ENCODE peak calls at places on chromosomes 16 and 17, in six cellular contexts. B, D, P, K, I and W are unnamed samples. For H3K79me2, the result is how much of the 10 kb centered on the place peaks cover.

GRCh38 chr17:83080641-83081560 is 1.5 kb downstream of the METRNL start:
- DNase-seq in I (no peak), K (peak), B (no peak), P (no peak), D (peak), W (no peak)

GRCh38 chr17:81164464-81165245 is 652 bp upstream of the PVALEF start:
- DNase-seq in D (no peak), B (no peak), I (no peak), K (no peak), P (no peak), W (no peak)

GRCh38 chr17:32519769-32520701 is 33.2 kb downstream of the CDK5R1 start:
- DNase-seq in D (peak), B (no peak), I (peak), K (peak), P (no peak), W (no peak)

GRCh38 chr16:47568355-47568754 is 107.2 kb downstream of the PHKB start:
- DNase-seq in D (no peak), I (no peak), K (no peak), B (no peak), P (no peak), W (no peak)

GRCh38 chr17:8563981-8564602 is 66.4 kb downstream of the MYH10 start:
- DNase-seq in I (no peak), K (no peak), D (no peak), P (no peak), B (no peak), W (no peak)

GRCh38 chr17:49315974-49316570 is 46.0 kb downstream of the ZNF652 start:
- DNase-seq in D (no peak), K (no peak), B (no peak), I (no peak), P (no peak), W (no peak)

GRCh38 chr16:82641336-82641984 is 14.7 kb downstream of the CDH13 start:
- DNase-seq in K (peak), B (no peak), P (no peak), D (no peak), I (no peak), W (no peak)

GRCh38 chr16:82748026-82748425 is 121.3 kb downstream of the CDH13 start:
- DNase-seq in K (peak), B (no peak), D (no peak), P (no peak), I (no peak), W (no peak)

GRCh38 chr17:30961213-30962188 is 9.3 kb upstream of the RNF135 start:
- DNase-seq in K (no peak), I (no peak), B (no peak), D (no peak), P (no peak), W (no peak)

GRCh38 chr17:50070908-50071680 is 15.2 kb downstream of the ITGA3 start:
- DNase-seq in D (no peak), K (no peak), I (no peak), B (no peak), P (no peak), W (no peak)

GRCh38 chr17:29526322-29526721 is 40.5 kb downstream of the ABHD15 start:
- DNase-seq in D (no peak), K (no peak), P (peak), I (peak), B (no peak), W (no peak)

GRCh38 chr17:4536742-4537411 is 18.3 kb downstream of the MYBBP1A start:
- DNase-seq in K (peak), D (no peak), P (no peak), I (peak), B (no peak), W (no peak)

GRCh38 chr17:74920679-74921044 is 2.4 kb downstream of the USH1G start:
- DNase-seq in K (peak), B (no peak), D (peak), I (no peak), P (no peak), W (no peak)

GRCh38 chr17:27430882-27431491 is 25.3 kb upstream of the KSR1 start:
- DNase-seq in K (no peak), D (peak), P (no peak), B (peak), I (peak), W (no peak)

GRCh38 chr16:58492066-58492465 is 7.9 kb upstream of the NDRG4 start:
- DNase-seq in P (no peak), K (peak), I (no peak), B (no peak), D (no peak), W (no peak)

GRCh38 chr17:1577186-1577585 is 14.6 kb upstream of the PITPNA start:
- DNase-seq in I (peak), K (peak), B (no peak), D (peak), P (no peak), W (no peak)

GRCh38 chr16:24580665-24581064 is 41.3 kb downstream of the RBBP6 start:
- DNase-seq in K (peak), P (no peak), I (no peak), B (no peak), D (peak), W (no peak)

GRCh38 chr17:77914440-77915254 is 43.9 kb upstream of the TNRC6C start:
- DNase-seq in K (no peak), I (no peak), B (no peak), P (no peak), D (peak), W (no peak)

GRCh38 chr17:21495281-21495680 is 119.1 kb downstream of the KCNJ12 start:
- DNase-seq in B (no peak), P (no peak), K (no peak), D (no peak), I (no peak), W (no peak)

GRCh38 chr16:27284865-27285675 is 16.5 kb upstream of the NSMCE1 start:
- DNase-seq in I (no peak), P (no peak), D (no peak), B (peak), K (no peak), W (no peak)

GRCh38 chr17:40551091-40551873 is 14.0 kb downstream of the CCR7 start:
- DNase-seq in D (peak), I (no peak), K (peak), P (peak), B (no peak), W (no peak)

GRCh38 chr17:17781591-17782424 is 55.0 kb downstream of the SREBF1 start:
- DNase-seq in B (peak), P (no peak), K (no peak), D (peak), I (peak), W (no peak)

GRCh38 chr17:45227101-45227591 is 5.5 kb downstream of the FMNL1 start:
- DNase-seq in P (no peak), K (peak), I (no peak), D (peak), B (no peak), W (no peak)

GRCh38 chr17:45226620-45227019 is 4.9 kb downstream of the FMNL1 start:
- DNase-seq in D (no peak), I (no peak), K (peak), P (no peak), B (no peak), W (no peak)

GRCh38 chr17:45224671-45225050 is 3.0 kb downstream of the FMNL1 start:
- DNase-seq in D (no peak), K (peak), P (no peak), I (no peak), B (no peak), W (no peak)

GRCh38 chr17:45225051-45225700 is 3.5 kb downstream of the FMNL1 start:
- DNase-seq in P (no peak), B (no peak), K (peak), D (no peak), I (no peak), W (no peak)

GRCh38 chr17:45225964-45226530 is 4.4 kb downstream of the FMNL1 start:
- DNase-seq in P (no peak), D (no peak), B (no peak), I (no peak), K (peak), W (no peak)
- H3K79me2 ChIP-seq in P (under half), D (under half), B (under half), I (under half), K (under half), W (under half)

DNA sequence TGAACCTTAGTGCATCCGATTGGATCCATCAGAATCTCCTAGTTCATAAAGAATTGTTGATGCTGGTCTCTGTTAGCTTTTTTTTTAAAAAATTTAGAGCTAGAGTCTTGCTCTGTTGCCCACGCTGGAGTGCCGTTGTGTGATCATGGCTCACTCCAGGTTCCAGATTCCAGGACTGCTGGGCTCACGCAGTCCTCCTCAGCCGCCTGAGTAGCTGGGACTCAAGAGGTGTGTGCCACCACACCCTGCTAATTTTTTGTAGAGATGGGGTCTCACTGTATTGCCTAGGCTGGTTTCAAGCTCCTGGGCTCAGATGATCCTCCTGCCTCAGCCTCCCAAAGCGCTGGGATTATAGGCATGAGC is 8.0 kb downstream of the TCF25 start:
- DNase-seq in K (no peak), I (no peak), P (no peak), B (no peak), D (no peak), W (no peak)
- H3K79me2 ChIP-seq in K (half or more), I (under half), P (half or more), B (under half), D (half or more), W (half or more)

GRCh38 chr17:42107124-42107523 is 5.4 kb downstream of the DHX58 start:
- DNase-seq in D (no peak), K (no peak), I (no peak), P (no peak), B (no peak), W (no peak)

GRCh38 chr17:42103221-42103954 is 5.1 kb upstream of the ZNF385C start:
- DNase-seq in K (no peak), P (no peak), D (no peak), B (no peak), I (no peak), W (no peak)

GRCh38 chr17:42104264-42104663 is 6.0 kb upstream of the ZNF385C start:
- DNase-seq in I (no peak), K (no peak), B (no peak), P (no peak), D (no peak), W (no peak)

GRCh38 chr17:42107597-42108576 is 4.6 kb downstream of the DHX58 start:
- DNase-seq in I (peak), D (peak), P (no peak), B (peak), K (peak), W (peak)

GRCh38 chr17:42106009-42106408 is 6.5 kb downstream of the DHX58 start:
- DNase-seq in D (no peak), I (no peak), P (no peak), K (no peak), B (no peak), W (no peak)
- H3K79me2 ChIP-seq in D (under half), I (under half), P (under half), K (under half), B (under half), W (under half)

DNA sequence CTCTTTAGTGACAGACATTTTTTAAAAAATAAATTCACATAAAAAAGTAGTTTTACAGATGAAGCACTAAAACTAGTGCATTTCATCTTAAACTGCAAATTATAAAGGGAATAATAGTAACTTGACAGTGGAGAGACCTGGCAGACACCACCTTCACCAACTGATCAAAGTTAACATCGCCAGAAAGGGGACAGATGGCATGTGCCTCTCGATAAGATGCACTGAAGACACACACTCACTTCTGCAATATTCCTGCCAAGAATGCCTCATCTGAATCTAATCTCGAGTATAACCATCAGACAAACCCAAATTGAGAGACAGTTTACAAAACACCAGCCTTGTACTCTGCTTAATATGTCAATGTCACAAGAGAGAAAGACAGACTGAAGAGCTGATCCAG is 6.8 kb downstream of the DEXI start:
- DNase-seq in D (no peak), I (no peak), B (no peak), P (no peak), K (no peak), W (no peak)
- H3K79me2 ChIP-seq in D (half or more), I (under half), B (under half), P (under half), K (half or more), W (half or more)

DNA sequence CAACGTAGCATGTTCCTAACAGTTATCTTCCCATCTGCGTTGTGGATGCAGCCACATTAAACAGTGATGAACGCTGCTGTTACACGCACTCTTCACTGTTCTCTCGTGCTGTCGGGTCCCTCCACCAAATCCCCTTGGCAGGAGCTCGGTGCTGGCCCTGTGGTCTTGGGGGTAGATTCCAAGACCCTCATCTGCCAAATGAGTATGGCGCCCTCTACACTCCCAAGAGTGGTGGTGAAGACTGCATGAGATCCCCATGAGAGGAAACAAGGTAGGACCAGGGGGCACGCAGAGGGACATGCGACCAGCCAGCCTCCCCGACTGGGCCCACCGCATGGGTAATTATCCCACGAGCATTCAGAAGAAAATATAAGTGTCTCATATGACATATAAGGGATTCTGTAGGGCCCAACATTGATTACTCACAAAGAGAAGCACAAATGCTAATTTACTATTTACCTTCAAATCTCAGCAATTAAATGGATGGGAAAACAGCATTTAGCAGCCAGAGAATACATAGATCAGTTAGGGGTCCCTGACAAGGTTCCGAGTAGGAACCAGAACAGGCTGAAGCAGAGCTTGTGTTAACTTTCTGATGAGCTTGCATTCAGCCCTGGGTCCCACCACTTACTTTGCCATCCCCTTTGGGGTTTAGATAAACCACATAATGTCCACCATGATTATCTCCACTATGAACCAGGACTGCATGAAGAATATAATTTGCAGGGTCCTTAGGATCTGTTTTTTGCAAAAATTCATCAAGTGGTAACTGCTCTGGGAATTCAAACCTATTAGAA is 23.8 kb downstream of the LITAFD start:
- DNase-seq in B (no peak), I (peak), K (no peak), D (no peak), P (no peak), W (no peak)
- H3K79me2 ChIP-seq in B (under half), I (under half), K (under half), D (under half), P (under half), W (under half)